ENCODE peak calls at places on chromosome 17, in ten cellular contexts. Z, B, V, L, W, Q, H, T, J and Y are unnamed samples.

GRCh38 chr17:38585056-38585804 is 20.5 kb downstream of the SRCIN1 start:
- DNase-seq in Z (no peak), B (peak), V (no peak), L (no peak), W (no peak), Q (no peak), H (no peak), T (peak), J (no peak), Y (no peak)

GRCh38 chr17:56203430-56203829 is 50.2 kb downstream of the ANKFN1 start:
- DNase-seq in Z (no peak), B (no peak), V (no peak), L (no peak), W (no peak), Q (no peak), H (no peak), T (no peak), J (no peak), Y (no peak)

GRCh38 chr17:9729034-9729650 is 62.2 kb downstream of the DHRS7C start:
- DNase-seq in Z (no peak), B (peak), V (no peak), L (no peak), W (no peak), Q (no peak), H (no peak), T (no peak), J (peak), Y (peak)

GRCh38 chr17:13135496-13135895 is 117.7 kb upstream of the ELAC2 start:
- DNase-seq in Z (no peak), B (no peak), V (no peak), L (no peak), W (no peak), Q (no peak), H (no peak), T (no peak), J (no peak), Y (no peak)

GRCh38 chr17:1156864-1157263 is 22.9 kb downstream of the ABR start:
- DNase-seq in Z (no peak), B (no peak), V (no peak), L (no peak), W (no peak), Q (no peak), H (no peak), T (no peak), J (no peak), Y (no peak)

GRCh38 chr17:28725166-28725659 is 820 bp downstream of the TLCD1 start:
- DNase-seq in Z (no peak), B (peak), V (peak), L (no peak), W (peak), Q (peak), H (no peak), T (no peak), J (no peak), Y (peak)

GRCh38 chr17:32909787-32910369 is 18.1 kb upstream of the TMEM98 start:
- DNase-seq in Z (peak), B (peak), V (no peak), L (no peak), W (peak), Q (peak), H (no peak), T (no peak), J (peak), Y (peak)

GRCh38 chr17:79792984-79793923 is 3.6 kb downstream of the CBX8 start:
- DNase-seq in Z (no peak), B (no peak), V (no peak), L (no peak), W (no peak), Q (peak), H (no peak), T (peak), J (no peak), Y (no peak)

GRCh38 chr17:65202833-65203571 is 65.8 kb downstream of the RGS9 start:
- DNase-seq in Z (no peak), B (no peak), V (no peak), L (no peak), W (no peak), Q (no peak), H (no peak), T (no peak), J (no peak), Y (no peak)

GRCh38 chr17:78678220-78678554 is 101.0 kb upstream of the DNAH17 start:
- DNase-seq in Z (no peak), B (no peak), V (no peak), L (no peak), W (no peak), Q (no peak), H (no peak), T (no peak), J (no peak), Y (no peak)